ENCODE peak calls at places on chromosomes 4 and X, in eight cellular contexts. One of them, this sample, is unnamed. For H3K4me1, the result is how much of the 10 kb centered on the place peaks cover.

GRCh38 chr4:121597346-121597934 is 99.3 kb downstream of the ANXA5 start:
- DNase-seq in body of pancreas: no peak
- DNase-seq in CD8-positive, alpha-beta T cell: no peak
- DNase-seq in thyroid gland: no peak
- DNase-seq in A549: no peak
- DNase-seq in H9: no peak
- DNase-seq in neural progenitor cell: no peak
- DNase-seq in stomach: no peak
- DNase-seq in this sample: no peak

GRCh38 chrX:97461763-97462162 is 578.1 kb downstream of the RPA4 start:
- DNase-seq in body of pancreas: no peak
- DNase-seq in CD8-positive, alpha-beta T cell: no peak
- DNase-seq in thyroid gland: no peak
- DNase-seq in A549: no peak
- DNase-seq in H9: no peak
- DNase-seq in neural progenitor cell: no peak
- DNase-seq in stomach: no peak
- DNase-seq in this sample: no peak

GRCh38 chr4:23097251-23097650 is 404.5 kb downstream of the GBA3 start:
- DNase-seq in body of pancreas: no peak
- DNase-seq in CD8-positive, alpha-beta T cell: no peak
- DNase-seq in thyroid gland: no peak
- DNase-seq in A549: no peak
- DNase-seq in H9: no peak
- DNase-seq in neural progenitor cell: no peak
- DNase-seq in stomach: no peak
- DNase-seq in this sample: no peak

GRCh38 chr4:7389101-7389701 is 45.5 kb downstream of the PSAPL1 start:
- DNase-seq in body of pancreas: no peak
- DNase-seq in CD8-positive, alpha-beta T cell: no peak
- DNase-seq in thyroid gland: no peak
- DNase-seq in A549: no peak
- DNase-seq in H9: peak
- DNase-seq in neural progenitor cell: no peak
- DNase-seq in stomach: peak
- DNase-seq in this sample: no peak

GRCh38 chrX:53362439-53362838 is 60.0 kb downstream of the SMC1A start:
- DNase-seq in body of pancreas: no peak
- DNase-seq in CD8-positive, alpha-beta T cell: no peak
- DNase-seq in thyroid gland: no peak
- DNase-seq in A549: no peak
- DNase-seq in H9: no peak
- DNase-seq in neural progenitor cell: no peak
- DNase-seq in stomach: no peak
- DNase-seq in this sample: peak

GRCh38 chr4:71237626-71238025 is 101.2 kb upstream of the SLC4A4 start:
- DNase-seq in body of pancreas: no peak
- DNase-seq in CD8-positive, alpha-beta T cell: no peak
- DNase-seq in thyroid gland: no peak
- DNase-seq in A549: no peak
- DNase-seq in H9: no peak
- DNase-seq in neural progenitor cell: no peak
- DNase-seq in stomach: no peak
- DNase-seq in this sample: no peak

GRCh38 chr4:143375326-143376073 is 38.8 kb downstream of the GAB1 start:
- DNase-seq in body of pancreas: no peak
- DNase-seq in CD8-positive, alpha-beta T cell: no peak
- DNase-seq in thyroid gland: no peak
- DNase-seq in A549: no peak
- DNase-seq in H9: peak
- DNase-seq in neural progenitor cell: peak
- DNase-seq in stomach: no peak
- DNase-seq in this sample: peak

GRCh38 chr4:115596265-115597001 is 483.0 kb upstream of the NDST4 start:
- DNase-seq in body of pancreas: no peak
- DNase-seq in CD8-positive, alpha-beta T cell: no peak
- DNase-seq in thyroid gland: no peak
- DNase-seq in A549: no peak
- DNase-seq in H9: peak
- DNase-seq in neural progenitor cell: no peak
- DNase-seq in stomach: no peak
- DNase-seq in this sample: no peak

GRCh38 chr4:125317526-125317880 is 2.7 kb downstream of the FAT4 start:
- DNase-seq in body of pancreas: no peak
- DNase-seq in CD8-positive, alpha-beta T cell: no peak
- DNase-seq in thyroid gland: no peak
- DNase-seq in A549: peak
- DNase-seq in H9: peak
- DNase-seq in neural progenitor cell: peak
- DNase-seq in stomach: no peak
- DNase-seq in this sample: peak

GRCh38 chr4:170827562-170828260 is 738.0 kb upstream of the AADAT start:
- DNase-seq in body of pancreas: no peak
- DNase-seq in CD8-positive, alpha-beta T cell: no peak
- DNase-seq in thyroid gland: no peak
- DNase-seq in A549: no peak
- DNase-seq in H9: no peak
- DNase-seq in neural progenitor cell: no peak
- DNase-seq in stomach: no peak
- DNase-seq in this sample: no peak

GRCh38 chr4:2058264-2059033 is 678 bp upstream of the NAT8L start:
- DNase-seq in body of pancreas: no peak
- DNase-seq in CD8-positive, alpha-beta T cell: no peak
- DNase-seq in thyroid gland: peak
- DNase-seq in A549: peak
- DNase-seq in H9: peak
- DNase-seq in neural progenitor cell: peak
- DNase-seq in stomach: no peak
- DNase-seq in this sample: no peak

GRCh38 chrX:151596282-151596681 is 32.8 kb downstream of the PASD1 start:
- DNase-seq in body of pancreas: no peak
- DNase-seq in CD8-positive, alpha-beta T cell: no peak
- DNase-seq in thyroid gland: no peak
- DNase-seq in A549: no peak
- DNase-seq in H9: no peak
- DNase-seq in neural progenitor cell: no peak
- DNase-seq in stomach: no peak
- DNase-seq in this sample: no peak

GRCh38 chr4:183360161-183360919 is 38.1 kb upstream of the CLDN24 start:
- DNase-seq in body of pancreas: no peak
- DNase-seq in CD8-positive, alpha-beta T cell: no peak
- DNase-seq in thyroid gland: no peak
- DNase-seq in A549: no peak
- DNase-seq in H9: no peak
- DNase-seq in neural progenitor cell: no peak
- DNase-seq in stomach: no peak
- DNase-seq in this sample: no peak

GRCh38 chr4:10259976-10260375 is 143.4 kb upstream of the WDR1 start:
- DNase-seq in body of pancreas: no peak
- DNase-seq in CD8-positive, alpha-beta T cell: no peak
- DNase-seq in thyroid gland: no peak
- DNase-seq in A549: no peak
- DNase-seq in H9: no peak
- DNase-seq in neural progenitor cell: no peak
- DNase-seq in stomach: no peak
- DNase-seq in this sample: no peak

GRCh38 chr4:26943391-26943790 is 82.8 kb downstream of the STIM2 start:
- DNase-seq in body of pancreas: no peak
- DNase-seq in CD8-positive, alpha-beta T cell: no peak
- DNase-seq in thyroid gland: no peak
- DNase-seq in A549: no peak
- DNase-seq in H9: no peak
- DNase-seq in neural progenitor cell: no peak
- DNase-seq in stomach: no peak
- DNase-seq in this sample: no peak

GRCh38 chr4:72690782-72691181 is 121.8 kb upstream of the ADAMTS3 start:
- DNase-seq in body of pancreas: no peak
- DNase-seq in CD8-positive, alpha-beta T cell: no peak
- DNase-seq in thyroid gland: no peak
- DNase-seq in A549: no peak
- DNase-seq in H9: no peak
- DNase-seq in neural progenitor cell: no peak
- DNase-seq in stomach: no peak
- DNase-seq in this sample: no peak

GRCh38 chrX:109714340-109714958 is 18.6 kb downstream of the ACSL4 start:
- DNase-seq in body of pancreas: no peak
- DNase-seq in CD8-positive, alpha-beta T cell: no peak
- DNase-seq in thyroid gland: no peak
- DNase-seq in A549: no peak
- DNase-seq in H9: no peak
- DNase-seq in neural progenitor cell: no peak
- DNase-seq in stomach: no peak
- DNase-seq in this sample: no peak

GRCh38 chrX:15600071-15600470 is 689 bp downstream of the ACE2 start:
- DNase-seq in body of pancreas: no peak
- DNase-seq in CD8-positive, alpha-beta T cell: no peak
- DNase-seq in thyroid gland: no peak
- DNase-seq in A549: no peak
- DNase-seq in H9: no peak
- DNase-seq in neural progenitor cell: peak
- DNase-seq in stomach: no peak
- DNase-seq in this sample: no peak

GRCh38 chrX:10190367-10190766 is 33.6 kb downstream of the CLCN4 start:
- DNase-seq in body of pancreas: peak
- DNase-seq in CD8-positive, alpha-beta T cell: no peak
- DNase-seq in thyroid gland: peak
- DNase-seq in A549: peak
- DNase-seq in H9: no peak
- DNase-seq in neural progenitor cell: peak
- DNase-seq in stomach: no peak
- DNase-seq in this sample: peak

GRCh38 chr4:169070895-169071218 is 60.8 kb upstream of the CBR4 start:
- DNase-seq in body of pancreas: peak
- DNase-seq in CD8-positive, alpha-beta T cell: no peak
- DNase-seq in thyroid gland: no peak
- DNase-seq in A549: peak
- DNase-seq in H9: no peak
- DNase-seq in neural progenitor cell: no peak
- DNase-seq in stomach: peak
- DNase-seq in this sample: no peak

GRCh38 chr4:33072340-33073089 is 2352.3 kb downstream of the PCDH7 start:
- DNase-seq in body of pancreas: no peak
- DNase-seq in CD8-positive, alpha-beta T cell: no peak
- DNase-seq in thyroid gland: no peak
- DNase-seq in A549: no peak
- DNase-seq in H9: no peak
- DNase-seq in neural progenitor cell: no peak
- DNase-seq in stomach: no peak
- DNase-seq in this sample: no peak

GRCh38 chrX:22366866-22367265 is 94.2 kb downstream of the CBLL2 start:
- DNase-seq in body of pancreas: no peak
- DNase-seq in CD8-positive, alpha-beta T cell: no peak
- DNase-seq in thyroid gland: no peak
- DNase-seq in A549: no peak
- DNase-seq in H9: no peak
- DNase-seq in neural progenitor cell: no peak
- DNase-seq in stomach: no peak
- DNase-seq in this sample: no peak

DNA sequence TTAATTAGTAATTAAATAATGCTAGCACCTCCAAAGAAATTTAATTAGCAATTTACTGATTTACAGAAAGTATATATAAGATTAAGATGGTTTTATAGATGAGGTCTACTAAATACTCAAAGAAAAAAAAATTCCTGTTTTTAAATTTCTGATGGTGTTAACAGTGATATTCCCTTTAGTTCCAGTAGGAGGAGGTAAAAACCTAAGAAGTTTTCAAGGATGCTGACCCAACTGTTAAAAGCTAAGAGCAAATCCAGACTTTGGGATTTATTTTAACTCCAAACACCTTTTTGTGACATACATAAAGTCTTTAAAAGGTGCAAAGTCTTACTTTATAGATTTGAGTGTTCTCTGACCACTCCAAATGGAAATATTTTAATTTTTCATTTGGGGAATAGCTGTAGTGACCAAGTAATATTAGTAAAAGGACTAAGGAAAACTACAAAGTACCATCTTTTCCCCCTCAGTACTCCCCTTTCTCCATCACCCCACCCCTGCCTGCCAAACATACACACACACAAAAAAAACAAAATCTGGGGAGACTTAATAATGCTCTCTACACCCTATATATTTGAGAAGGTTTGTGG is 34.2 kb upstream of the CSN1S1 start:
- DNase-seq in body of pancreas: no peak
- DNase-seq in CD8-positive, alpha-beta T cell: no peak
- DNase-seq in thyroid gland: no peak
- DNase-seq in A549: no peak
- DNase-seq in H9: no peak
- DNase-seq in neural progenitor cell: peak
- DNase-seq in stomach: no peak
- DNase-seq in this sample: no peak
- TF ChIP-seq CTCF in body of pancreas: no peak
- TF ChIP-seq CTCF in CD8-positive, alpha-beta T cell: no peak
- TF ChIP-seq CTCF in thyroid gland: peak
- TF ChIP-seq CTCF in A549: peak
- TF ChIP-seq CTCF in H9: peak
- TF ChIP-seq CTCF in neural progenitor cell: peak
- TF ChIP-seq CTCF in stomach: peak
- TF ChIP-seq CTCF in this sample: peak

DNA sequence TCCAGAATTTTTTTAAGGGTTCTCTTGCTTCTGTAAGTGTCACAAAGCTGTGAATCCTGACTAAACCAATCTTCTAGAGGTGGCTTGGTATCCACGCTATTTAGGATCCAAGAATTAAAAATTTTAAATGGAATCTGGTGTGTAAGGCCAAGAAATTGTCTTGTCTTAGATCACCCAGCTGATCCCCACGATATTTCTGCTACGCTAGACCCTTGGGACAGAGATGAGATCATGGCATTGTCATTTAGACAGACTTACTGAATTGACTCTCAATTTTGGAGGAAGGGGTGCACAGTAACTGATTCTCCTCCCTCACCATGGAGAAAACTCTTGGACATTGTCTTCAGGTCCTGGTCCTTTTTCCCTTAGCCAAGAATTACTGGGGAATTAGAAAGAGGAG is 5.7 kb downstream of the GPRIN3 start:
- DNase-seq in body of pancreas: no peak
- DNase-seq in CD8-positive, alpha-beta T cell: no peak
- DNase-seq in thyroid gland: no peak
- DNase-seq in A549: no peak
- DNase-seq in H9: no peak
- DNase-seq in neural progenitor cell: no peak
- DNase-seq in stomach: no peak
- DNase-seq in this sample: no peak
- H3K4me1 ChIP-seq in body of pancreas: half or more
- H3K4me1 ChIP-seq in CD8-positive, alpha-beta T cell: half or more
- H3K4me1 ChIP-seq in thyroid gland: under half
- H3K4me1 ChIP-seq in A549: half or more
- H3K4me1 ChIP-seq in H9: under half
- H3K4me1 ChIP-seq in neural progenitor cell: under half
- H3K4me1 ChIP-seq in stomach: under half
- H3K4me1 ChIP-seq in this sample: under half

GRCh38 chr4:186189656-186190055 is 1.7 kb upstream of the CYP4V2 start:
- DNase-seq in body of pancreas: no peak
- DNase-seq in CD8-positive, alpha-beta T cell: no peak
- DNase-seq in thyroid gland: no peak
- DNase-seq in A549: no peak
- DNase-seq in H9: no peak
- DNase-seq in neural progenitor cell: no peak
- DNase-seq in stomach: no peak
- DNase-seq in this sample: no peak
- TF ChIP-seq CTCF in body of pancreas: no peak
- TF ChIP-seq CTCF in CD8-positive, alpha-beta T cell: no peak
- TF ChIP-seq CTCF in thyroid gland: no peak
- TF ChIP-seq CTCF in A549: no peak
- TF ChIP-seq CTCF in H9: no peak
- TF ChIP-seq CTCF in neural progenitor cell: no peak
- TF ChIP-seq CTCF in stomach: no peak
- TF ChIP-seq CTCF in this sample: no peak

GRCh38 chr4:95392886-95393285 is 155.9 kb downstream of the UNC5C start:
- DNase-seq in body of pancreas: no peak
- DNase-seq in CD8-positive, alpha-beta T cell: no peak
- DNase-seq in thyroid gland: no peak
- DNase-seq in A549: no peak
- DNase-seq in H9: no peak
- DNase-seq in neural progenitor cell: no peak
- DNase-seq in stomach: no peak
- DNase-seq in this sample: no peak
- H3K4me1 ChIP-seq in body of pancreas: under half
- H3K4me1 ChIP-seq in CD8-positive, alpha-beta T cell: under half
- H3K4me1 ChIP-seq in thyroid gland: under half
- H3K4me1 ChIP-seq in A549: under half
- H3K4me1 ChIP-seq in H9: under half
- H3K4me1 ChIP-seq in neural progenitor cell: under half
- H3K4me1 ChIP-seq in stomach: under half
- H3K4me1 ChIP-seq in this sample: under half

This sample was measured in adrenal gland.